ENCODE peak calls at places on chromosomes 16 and 17, in eight cellular contexts. U is AG04450, D is aorta, H is endodermal cell, V is GM23338, Y is SJCRH30, T is A549, R is ascending aorta. C is an unnamed sample.

GRCh38 chr17:18185391-18185790 is 1.8 kb downstream of the ALKBH5 start:
- DNase-seq in U (no peak), D (no peak), H (no peak), V (peak; percentile 37), Y (peak; percentile 63), T (no peak), R (no peak), C (no peak)

GRCh38 chr17:80939151-80940145 is 52.2 kb upstream of the CHMP6 start:
- DNase-seq in U (no peak), D (peak; percentile 38), H (no peak), V (no peak), Y (no peak), T (no peak), R (no peak), C (peak; percentile 32)

GRCh38 chr17:18159551-18160120 is 24.0 kb upstream of the ALKBH5 start:
- DNase-seq in U (no peak), D (no peak), H (no peak), V (no peak), Y (no peak), T (no peak), R (no peak), C (no peak)

GRCh38 chr17:4476017-4476416 is 22.7 kb upstream of the SPNS2 start:
- DNase-seq in U (no peak), D (no peak), H (no peak), V (no peak), Y (no peak), T (no peak), R (no peak), C (no peak)

GRCh38 chr16:77408607-77409006 is 26.2 kb downstream of the ADAMTS18 start:
- DNase-seq in U (no peak), D (no peak), H (no peak), V (no peak), Y (no peak), T (no peak), R (no peak), C (no peak)

GRCh38 chr16:28192811-28193529 is 18.8 kb downstream of the XPO6 start:
- DNase-seq in U (no peak), D (no peak), H (no peak), V (no peak), Y (no peak), T (no peak), R (no peak), C (no peak)

GRCh38 chr17:61597606-61598005 is 6.6 kb upstream of the NACA2 start:
- DNase-seq in U (no peak), D (no peak), H (no peak), V (no peak), Y (no peak), T (no peak), R (no peak), C (no peak)

GRCh38 chr17:42329025-42329976 is 41.0 kb downstream of the STAT5A start:
- DNase-seq in U (peak; percentile 27), D (no peak), H (peak; percentile 85), V (peak; percentile 98), Y (peak; percentile 97), T (peak; percentile 95), R (no peak), C (no peak)

GRCh38 chr16:53372942-53373871 is 61.1 kb upstream of the RBL2 start:
- DNase-seq in U (no peak), D (no peak), H (no peak), V (peak; percentile 91), Y (no peak), T (peak; percentile 9), R (no peak), C (peak; percentile 92)

GRCh38 chr16:11090947-11091785 is 146.8 kb downstream of the CLEC16A start:
- DNase-seq in U (no peak), D (no peak), H (no peak), V (no peak), Y (no peak), T (no peak), R (no peak), C (no peak)

GRCh38 chr17:69525920-69526841 is 111.7 kb downstream of the MAP2K6 start:
- DNase-seq in U (peak; percentile 41), D (no peak), H (peak; percentile 86), V (peak; percentile 82), Y (peak; percentile 75), T (peak; percentile 74), R (peak; percentile 64), C (no peak)

GRCh38 chr16:80283450-80284392 is 257.1 kb upstream of the DYNLRB2 start:
- DNase-seq in U (no peak), D (no peak), H (no peak), V (no peak), Y (no peak), T (no peak), R (no peak), C (no peak)

DNA sequence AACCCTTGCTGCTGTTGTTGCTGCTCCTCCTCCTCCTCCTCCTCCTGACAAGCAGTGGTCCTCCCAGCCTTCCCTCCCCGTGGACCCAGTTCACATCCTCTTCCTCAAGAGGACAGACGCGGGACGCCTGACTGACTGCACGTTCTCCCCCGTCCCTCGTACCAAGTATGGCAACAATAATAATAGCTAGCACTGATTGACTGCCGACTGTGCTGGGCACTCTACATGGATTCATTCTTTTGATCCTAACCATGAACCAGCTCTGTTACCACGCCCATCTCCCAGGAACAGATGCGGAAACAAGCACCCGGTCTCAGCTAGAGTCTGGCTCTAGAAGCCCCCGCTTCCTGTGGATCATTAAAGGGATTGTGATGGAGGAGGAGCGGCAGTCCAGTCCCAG is 78.0 kb downstream of the GNAO1 start:
- DNase-seq in U (no peak), D (no peak), H (no peak), V (no peak), Y (no peak), T (no peak), R (no peak), C (no peak)
- H3K27ac ChIP-seq in U (peak overlapping the region; percentile 11), D (no peak overlapping the region), H (no peak overlapping the region), V (peak overlapping the region; percentile 63), Y (no peak overlapping the region), T (no peak overlapping the region), R (peak overlapping the region; percentile 78), C (no peak overlapping the region)

GRCh38 chr16:9681556-9681955 is 500.7 kb downstream of the GRIN2A start:
- DNase-seq in U (no peak), D (no peak), H (peak; percentile 64), V (peak; percentile 50), Y (no peak), T (no peak), R (no peak), C (no peak)
- H3K27ac ChIP-seq in U (no peak overlapping the region), D (no peak overlapping the region), H (no peak overlapping the region), V (peak overlapping the region; percentile 97), Y (no peak overlapping the region), T (no peak overlapping the region), R (no peak overlapping the region), C (no peak overlapping the region)

DNA sequence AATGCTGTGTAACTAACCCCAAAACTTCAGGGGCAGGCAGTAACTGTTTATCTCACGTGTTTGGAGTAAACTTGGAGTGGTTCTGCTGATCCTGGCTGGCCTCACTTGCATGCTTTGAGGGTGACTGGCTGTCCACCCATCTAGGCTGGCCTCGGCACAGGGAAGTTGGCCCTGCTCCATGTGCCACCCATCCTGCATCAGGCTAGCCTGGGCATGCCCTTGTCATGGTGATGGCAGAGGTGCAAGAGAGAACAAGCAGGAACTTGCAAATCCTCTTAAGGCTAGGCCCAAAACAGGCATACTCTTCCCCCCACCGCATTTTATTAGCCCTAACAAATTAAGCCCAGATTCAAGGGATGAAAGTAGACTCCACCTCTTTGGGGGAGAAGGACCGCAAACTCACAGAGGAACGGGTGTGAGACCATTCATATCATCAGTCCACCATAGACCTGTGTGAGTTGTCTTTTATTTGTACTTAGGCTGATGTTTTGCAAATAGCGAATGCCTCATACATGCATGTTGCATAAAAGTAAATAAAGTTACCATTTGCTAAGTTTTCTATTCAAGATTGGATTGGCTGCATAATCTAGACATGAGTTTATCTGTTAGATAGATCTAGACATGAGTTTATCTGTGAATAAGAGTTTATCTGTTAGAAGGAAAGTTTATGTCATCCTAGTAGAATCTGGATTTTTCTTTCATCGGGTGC is 221.0 kb downstream of the CCDC182 start:
- DNase-seq in U (peak; percentile 23), D (peak; percentile 86), H (no peak), V (no peak), Y (peak; percentile 86), T (peak; percentile 91), R (peak; percentile 91), C (no peak)
- H3K27ac ChIP-seq in U (peak overlapping the region; percentile 31), D (peak overlapping the region; percentile 44), H (no peak overlapping the region), V (no peak overlapping the region), Y (peak overlapping the region; percentile 92), T (peak overlapping the region; percentile 85), R (peak overlapping the region; percentile 82), C (no peak overlapping the region)

GRCh38 chr17:77604301-77605031 is 354.0 kb upstream of the TNRC6C start:
- DNase-seq in U (no peak), D (peak; percentile 12), H (no peak), V (no peak), Y (no peak), T (no peak), R (peak; percentile 58), C (no peak)
- H3K27ac ChIP-seq in U (no peak overlapping the region), D (peak overlapping the region; percentile 28), H (no peak overlapping the region), V (no peak overlapping the region), Y (no peak overlapping the region), T (no peak overlapping the region), R (peak overlapping the region; percentile 99), C (no peak overlapping the region)

GRCh38 chr16:74749291-74750055 is 25.1 kb downstream of the FA2H start:
- DNase-seq in U (no peak), D (no peak), H (peak; percentile 75), V (peak; percentile 51), Y (peak; percentile 25), T (no peak), R (no peak), C (no peak)

GRCh38 chr16:74753180-74753579 is 21.4 kb downstream of the FA2H start:
- DNase-seq in U (no peak), D (no peak), H (no peak), V (no peak), Y (no peak), T (no peak), R (no peak), C (no peak)

GRCh38 chr16:74752258-74752657 is 22.4 kb downstream of the FA2H start:
- DNase-seq in U (no peak), D (no peak), H (no peak), V (no peak), Y (no peak), T (no peak), R (no peak), C (no peak)

GRCh38 chr16:74752756-74753155 is 21.9 kb downstream of the FA2H start:
- DNase-seq in U (no peak), D (no peak), H (no peak), V (no peak), Y (no peak), T (no peak), R (no peak), C (no peak)

DNA sequence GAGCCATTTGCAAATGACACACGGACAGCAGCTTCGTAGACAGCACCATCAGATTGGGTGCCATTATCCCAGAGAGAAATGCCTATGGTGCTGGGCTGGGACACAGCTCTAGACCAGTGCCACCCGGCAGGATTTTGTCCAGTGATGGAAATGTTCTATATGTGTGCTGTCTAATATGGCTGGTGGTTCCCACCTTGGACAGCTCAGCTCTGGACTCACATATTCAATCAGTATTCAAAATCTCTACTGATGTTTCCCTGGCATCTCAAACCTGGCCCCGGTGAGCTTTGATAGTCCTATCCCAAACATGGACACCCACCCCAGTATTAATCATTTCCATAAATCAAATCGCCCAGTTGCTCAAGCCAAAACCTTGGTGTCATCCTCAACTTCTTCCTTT is 23.0 kb downstream of the FA2H start:
- DNase-seq in U (no peak), D (no peak), H (no peak), V (no peak), Y (no peak), T (no peak), R (no peak), C (no peak)
- H3K27ac ChIP-seq in U (no peak overlapping the region), D (no peak overlapping the region), H (no peak overlapping the region), V (no peak overlapping the region), Y (no peak overlapping the region), T (no peak overlapping the region), R (no peak overlapping the region), C (no peak overlapping the region)